ENCODE peak calls at places on chromosomes 16 and 17, in seven cellular contexts. One of them, this sample, is unnamed.

GRCh38 chr16:77434365-77435239 is at the start of gene ADAMTS18:
- DNase-seq in H1: no peak
- DNase-seq in IMR-90: no peak
- DNase-seq in trophoblast cell: no peak
- DNase-seq in mesenchymal stem cell: no peak
- DNase-seq in H9: peak; percentile 66
- DNase-seq in neuronal stem cell: peak; percentile 30
- DNase-seq in this sample: peak; percentile 62

GRCh38 chr17:41264599-41264998 is 579 bp upstream of the KRTAP9-6 start:
- DNase-seq in IMR-90: no peak
- DNase-seq in H9: no peak
- DNase-seq in mesenchymal stem cell: no peak
- DNase-seq in trophoblast cell: no peak
- DNase-seq in neuronal stem cell: no peak
- DNase-seq in H1: no peak
- DNase-seq in this sample: no peak

GRCh38 chr16:6682142-6682811 is 650.4 kb upstream of the RBFOX1 start:
- DNase-seq in mesenchymal stem cell: no peak
- DNase-seq in trophoblast cell: no peak
- DNase-seq in H1: peak; percentile 53
- DNase-seq in IMR-90: no peak
- DNase-seq in neuronal stem cell: peak; percentile 44
- DNase-seq in H9: peak; percentile 83
- DNase-seq in this sample: peak; percentile 84

GRCh38 chr16:86762035-86762550 is 183.7 kb downstream of the FOXL1 start:
- DNase-seq in IMR-90: no peak
- DNase-seq in neuronal stem cell: no peak
- DNase-seq in mesenchymal stem cell: no peak
- DNase-seq in trophoblast cell: no peak
- DNase-seq in H1: no peak
- DNase-seq in H9: no peak
- DNase-seq in this sample: no peak

GRCh38 chr16:30895592-30896202 is 717 bp upstream of the CTF1 start:
- DNase-seq in mesenchymal stem cell: no peak
- DNase-seq in trophoblast cell: no peak
- DNase-seq in H9: no peak
- DNase-seq in H1: no peak
- DNase-seq in IMR-90: no peak
- DNase-seq in neuronal stem cell: no peak
- DNase-seq in this sample: peak; percentile 99

GRCh38 chr16:53061701-53062159 is 6.9 kb downstream of the CHD9 start:
- DNase-seq in trophoblast cell: no peak
- DNase-seq in IMR-90: no peak
- DNase-seq in neuronal stem cell: no peak
- DNase-seq in mesenchymal stem cell: no peak
- DNase-seq in H9: no peak
- DNase-seq in H1: no peak
- DNase-seq in this sample: no peak

GRCh38 chr17:76640550-76641380 is 2.8 kb downstream of the ST6GALNAC1 start:
- DNase-seq in H1: no peak
- DNase-seq in trophoblast cell: no peak
- DNase-seq in IMR-90: no peak
- DNase-seq in neuronal stem cell: no peak
- DNase-seq in H9: no peak
- DNase-seq in mesenchymal stem cell: peak; percentile 10
- DNase-seq in this sample: no peak

GRCh38 chr17:17749921-17750320 is 68.7 kb downstream of the RAI1 start:
- DNase-seq in trophoblast cell: peak; percentile 55
- DNase-seq in H1: peak; percentile 69
- DNase-seq in H9: peak; percentile 98
- DNase-seq in mesenchymal stem cell: peak; percentile 63
- DNase-seq in neuronal stem cell: peak; percentile 76
- DNase-seq in IMR-90: peak; percentile 43
- DNase-seq in this sample: peak; percentile 95

GRCh38 chr17:33980193-33980592 is 274.9 kb upstream of the CCL2 start:
- DNase-seq in H1: no peak
- DNase-seq in IMR-90: no peak
- DNase-seq in trophoblast cell: no peak
- DNase-seq in mesenchymal stem cell: no peak
- DNase-seq in H9: no peak
- DNase-seq in neuronal stem cell: no peak
- DNase-seq in this sample: no peak

GRCh38 chr17:80105762-80106161 is 4.4 kb downstream of the GAA start:
- DNase-seq in H1: no peak
- DNase-seq in neuronal stem cell: no peak
- DNase-seq in mesenchymal stem cell: no peak
- DNase-seq in IMR-90: peak; percentile 21
- DNase-seq in H9: no peak
- DNase-seq in trophoblast cell: no peak
- DNase-seq in this sample: no peak

GRCh38 chr17:76716834-76717205 is 6.1 kb upstream of the MXRA7 start:
- DNase-seq in H1: no peak
- DNase-seq in mesenchymal stem cell: peak; percentile 94
- DNase-seq in trophoblast cell: peak; percentile 88
- DNase-seq in neuronal stem cell: no peak
- DNase-seq in IMR-90: peak; percentile 93
- DNase-seq in H9: no peak
- DNase-seq in this sample: no peak

GRCh38 chr16:12332553-12332952 is 356.0 kb downstream of the SNX29 start:
- DNase-seq in trophoblast cell: no peak
- DNase-seq in neuronal stem cell: no peak
- DNase-seq in H1: no peak
- DNase-seq in IMR-90: no peak
- DNase-seq in mesenchymal stem cell: no peak
- DNase-seq in H9: no peak
- DNase-seq in this sample: no peak

GRCh38 chr16:9034056-9034455 is 57.4 kb upstream of the HAPSTR1 start:
- DNase-seq in IMR-90: no peak
- DNase-seq in H9: no peak
- DNase-seq in neuronal stem cell: no peak
- DNase-seq in trophoblast cell: no peak
- DNase-seq in H1: no peak
- DNase-seq in mesenchymal stem cell: no peak
- DNase-seq in this sample: no peak

GRCh38 chr17:10169274-10169673 is 29.1 kb downstream of the GAS7 start:
- DNase-seq in mesenchymal stem cell: peak; percentile 68
- DNase-seq in H1: no peak
- DNase-seq in H9: no peak
- DNase-seq in neuronal stem cell: no peak
- DNase-seq in IMR-90: no peak
- DNase-seq in trophoblast cell: peak; percentile 83
- DNase-seq in this sample: no peak

GRCh38 chr16:85151603-85152413 is 39.5 kb upstream of the CIBAR2 start:
- DNase-seq in trophoblast cell: no peak
- DNase-seq in neuronal stem cell: no peak
- DNase-seq in H9: no peak
- DNase-seq in H1: no peak
- DNase-seq in IMR-90: peak; percentile 78
- DNase-seq in mesenchymal stem cell: peak; percentile 75
- DNase-seq in this sample: peak; percentile 39

GRCh38 chr16:89695086-89695874 is 6.2 kb downstream of the SPATA2L start:
- DNase-seq in IMR-90: no peak
- DNase-seq in mesenchymal stem cell: no peak
- DNase-seq in H1: no peak
- DNase-seq in trophoblast cell: no peak
- DNase-seq in H9: no peak
- DNase-seq in neuronal stem cell: no peak
- DNase-seq in this sample: no peak

GRCh38 chr17:19407601-19408380 is 3.2 kb upstream of the RNF112 start:
- DNase-seq in neuronal stem cell: no peak
- DNase-seq in trophoblast cell: no peak
- DNase-seq in mesenchymal stem cell: no peak
- DNase-seq in H1: no peak
- DNase-seq in H9: no peak
- DNase-seq in IMR-90: no peak
- DNase-seq in this sample: no peak

GRCh38 chr17:17342242-17342945 is 39.2 kb downstream of the NT5M start:
- DNase-seq in IMR-90: no peak
- DNase-seq in H9: peak; percentile 26
- DNase-seq in trophoblast cell: no peak
- DNase-seq in neuronal stem cell: no peak
- DNase-seq in mesenchymal stem cell: no peak
- DNase-seq in H1: no peak
- DNase-seq in this sample: no peak

GRCh38 chr16:67248401-67249177 is at the start of gene SLC9A5:
- DNase-seq in H1: no peak
- DNase-seq in trophoblast cell: no peak
- DNase-seq in mesenchymal stem cell: peak; percentile 41
- DNase-seq in IMR-90: no peak
- DNase-seq in H9: peak; percentile 61
- DNase-seq in neuronal stem cell: no peak
- DNase-seq in this sample: no peak

GRCh38 chr16:88782454-88783390 is 2.3 kb downstream of the PIEZO1 start:
- DNase-seq in mesenchymal stem cell: peak; percentile 76
- DNase-seq in H9: no peak
- DNase-seq in IMR-90: peak; percentile 84
- DNase-seq in neuronal stem cell: no peak
- DNase-seq in H1: no peak
- DNase-seq in trophoblast cell: no peak
- DNase-seq in this sample: no peak

GRCh38 chr17:36534117-36534880 is at the start of gene MYO19:
- DNase-seq in neuronal stem cell: peak; percentile 72
- DNase-seq in H9: peak; percentile 89
- DNase-seq in IMR-90: peak; percentile 44
- DNase-seq in trophoblast cell: peak; percentile 59
- DNase-seq in H1: peak; percentile 44
- DNase-seq in mesenchymal stem cell: peak; percentile 73
- DNase-seq in this sample: peak; percentile 92

GRCh38 chr17:527247-527646 is 174.6 kb upstream of the RPH3AL start:
- DNase-seq in mesenchymal stem cell: no peak
- DNase-seq in IMR-90: no peak
- DNase-seq in neuronal stem cell: no peak
- DNase-seq in H9: no peak
- DNase-seq in trophoblast cell: no peak
- DNase-seq in H1: no peak
- DNase-seq in this sample: no peak

GRCh38 chr17:50144845-50145531 is 5.5 kb downstream of the PPP1R9B start:
- DNase-seq in trophoblast cell: no peak
- DNase-seq in neuronal stem cell: no peak
- DNase-seq in H1: no peak
- DNase-seq in H9: no peak
- DNase-seq in mesenchymal stem cell: no peak
- DNase-seq in IMR-90: no peak
- DNase-seq in this sample: no peak

GRCh38 chr16:48561960-48562393 is 48.0 kb downstream of the N4BP1 start:
- DNase-seq in trophoblast cell: no peak
- DNase-seq in mesenchymal stem cell: peak; percentile 28
- DNase-seq in neuronal stem cell: no peak
- DNase-seq in H1: no peak
- DNase-seq in H9: no peak
- DNase-seq in IMR-90: peak; percentile 31
- DNase-seq in this sample: no peak

GRCh38 chr16:7615565-7615964 is 282.9 kb downstream of the RBFOX1 start:
- DNase-seq in H1: no peak
- DNase-seq in mesenchymal stem cell: no peak
- DNase-seq in IMR-90: no peak
- DNase-seq in neuronal stem cell: no peak
- DNase-seq in trophoblast cell: no peak
- DNase-seq in H9: no peak
- DNase-seq in this sample: peak; percentile 44

DNA sequence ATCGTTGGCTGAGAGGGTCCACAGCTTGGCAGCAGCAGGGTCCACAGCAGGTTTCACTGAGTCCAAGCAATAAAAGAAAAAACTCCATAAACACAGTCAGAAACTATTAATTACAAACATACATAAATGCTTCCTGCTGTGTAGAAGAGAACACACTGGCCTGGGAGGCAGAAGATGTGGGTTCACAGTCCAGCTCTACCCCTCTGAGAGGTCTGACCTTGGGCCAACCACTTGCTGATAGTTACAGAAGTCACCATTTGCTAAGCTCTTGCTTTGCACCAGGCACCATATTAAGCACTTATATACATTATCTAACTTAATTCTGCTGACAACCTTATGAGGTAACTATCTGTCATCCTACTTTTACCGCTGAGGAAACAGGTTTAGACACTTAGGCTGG is 14.7 kb downstream of the CIAPIN1 start:
- DNase-seq in H1: no peak
- DNase-seq in IMR-90: no peak
- DNase-seq in mesenchymal stem cell: no peak
- DNase-seq in neuronal stem cell: no peak
- DNase-seq in trophoblast cell: no peak
- DNase-seq in H9: no peak
- DNase-seq in this sample: no peak
- H3K23ac ChIP-seq in H1: no peak overlapping the region
- H3K23ac ChIP-seq in IMR-90: no peak overlapping the region
- H3K23ac ChIP-seq in mesenchymal stem cell: no peak overlapping the region
- H3K23ac ChIP-seq in neuronal stem cell: no peak overlapping the region
- H3K23ac ChIP-seq in trophoblast cell: no peak overlapping the region
- H3K23ac ChIP-seq in H9: no peak overlapping the region
- H3K23ac ChIP-seq in this sample: no peak overlapping the region

GRCh38 chr16:14172200-14172805 is 101.2 kb downstream of the MRTFB start:
- DNase-seq in H1: no peak
- DNase-seq in H9: no peak
- DNase-seq in trophoblast cell: peak; percentile 80
- DNase-seq in neuronal stem cell: no peak
- DNase-seq in mesenchymal stem cell: peak; percentile 86
- DNase-seq in IMR-90: peak; percentile 84
- DNase-seq in this sample: no peak
- H2BK5ac ChIP-seq in H1: no peak overlapping the region
- H2BK5ac ChIP-seq in H9: no peak overlapping the region
- H2BK5ac ChIP-seq in trophoblast cell: no peak overlapping the region
- H2BK5ac ChIP-seq in neuronal stem cell: no peak overlapping the region
- H2BK5ac ChIP-seq in mesenchymal stem cell: no peak overlapping the region
- H2BK5ac ChIP-seq in IMR-90: no peak overlapping the region
- H2BK5ac ChIP-seq in this sample: no peak overlapping the region

DNA sequence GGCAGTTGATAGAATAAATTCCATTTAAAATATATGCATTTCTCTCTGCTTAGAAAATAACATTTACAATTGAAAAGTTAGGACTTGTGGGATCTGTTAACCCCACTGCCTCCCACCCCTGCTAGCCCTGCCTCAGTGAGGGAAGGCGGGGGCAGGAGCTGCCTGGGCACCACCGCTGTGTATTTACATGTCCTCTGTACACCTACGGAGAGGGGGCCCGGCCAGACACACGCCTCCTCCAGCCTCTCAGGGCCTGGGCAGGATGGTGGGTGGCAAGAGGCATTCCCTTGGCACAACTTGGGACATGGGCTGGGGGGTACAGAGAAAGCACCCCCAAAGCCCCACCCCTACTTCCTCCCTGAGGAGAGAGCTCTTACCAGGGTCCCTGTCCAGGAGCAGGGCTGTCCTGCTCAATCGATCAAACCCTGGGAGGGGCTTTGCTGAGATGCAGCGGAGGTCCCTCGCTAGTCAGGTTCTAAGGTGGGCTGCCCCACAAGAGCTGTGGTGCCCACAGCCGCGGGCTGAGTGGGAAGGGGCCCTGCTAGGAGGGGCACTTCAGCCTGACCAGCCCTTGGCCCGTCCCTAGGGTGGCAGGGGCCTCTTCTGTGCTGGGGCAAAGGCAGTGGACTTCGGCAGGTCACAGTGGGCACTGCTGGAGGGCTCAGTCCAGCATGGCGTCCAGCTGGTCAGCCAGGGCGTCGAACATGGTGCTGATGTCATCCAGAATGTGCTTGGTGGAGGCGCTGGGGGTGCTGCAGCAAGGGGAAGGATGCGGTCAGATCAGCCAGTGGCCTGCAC is 14.7 kb downstream of the CASKIN2 start:
- DNase-seq in IMR-90: no peak
- DNase-seq in mesenchymal stem cell: no peak
- DNase-seq in trophoblast cell: no peak
- DNase-seq in H1: no peak
- DNase-seq in neuronal stem cell: no peak
- DNase-seq in H9: no peak
- DNase-seq in this sample: no peak
- H3K23ac ChIP-seq in IMR-90: no peak overlapping the region
- H3K23ac ChIP-seq in mesenchymal stem cell: no peak overlapping the region
- H3K23ac ChIP-seq in trophoblast cell: no peak overlapping the region
- H3K23ac ChIP-seq in H1: no peak overlapping the region
- H3K23ac ChIP-seq in neuronal stem cell: peak overlapping the region; percentile 47
- H3K23ac ChIP-seq in H9: no peak overlapping the region
- H3K23ac ChIP-seq in this sample: no peak overlapping the region

GRCh38 chr16:21217121-21217520 is 5.7 kb upstream of the ZP2 start:
- DNase-seq in IMR-90: no peak
- DNase-seq in trophoblast cell: no peak
- DNase-seq in H1: no peak
- DNase-seq in H9: no peak
- DNase-seq in mesenchymal stem cell: no peak
- DNase-seq in neuronal stem cell: no peak
- DNase-seq in this sample: no peak
- H2BK5ac ChIP-seq in IMR-90: no peak overlapping the region
- H2BK5ac ChIP-seq in trophoblast cell: no peak overlapping the region
- H2BK5ac ChIP-seq in H1: no peak overlapping the region
- H2BK5ac ChIP-seq in H9: no peak overlapping the region
- H2BK5ac ChIP-seq in mesenchymal stem cell: no peak overlapping the region
- H2BK5ac ChIP-seq in neuronal stem cell: no peak overlapping the region
- H2BK5ac ChIP-seq in this sample: no peak overlapping the region

This sample was measured in mesendoderm.